ENCODE peak calls at places on chromosomes 3 and 15, in eight cellular contexts. One of them, this sample, is unnamed.

GRCh38 chr15:73571346-73571745 is 61.8 kb downstream of the NPTN start:
- DNase-seq in ovary: no peak
- DNase-seq in stomach: no peak
- DNase-seq in heart left ventricle: no peak
- DNase-seq in IMR-90: no peak
- DNase-seq in K562: no peak
- DNase-seq in prostate gland: no peak
- DNase-seq in A549: no peak
- DNase-seq in this sample: no peak

GRCh38 chr3:189342811-189343210 is 171.0 kb downstream of the TPRG1 start:
- DNase-seq in ovary: no peak
- DNase-seq in stomach: no peak
- DNase-seq in heart left ventricle: no peak
- DNase-seq in IMR-90: no peak
- DNase-seq in K562: no peak
- DNase-seq in prostate gland: no peak
- DNase-seq in A549: no peak
- DNase-seq in this sample: no peak

GRCh38 chr15:39403674-39404117 is 177.2 kb upstream of the THBS1 start:
- DNase-seq in ovary: no peak
- DNase-seq in stomach: no peak
- DNase-seq in heart left ventricle: no peak
- DNase-seq in IMR-90: peak
- DNase-seq in K562: no peak
- DNase-seq in prostate gland: no peak
- DNase-seq in A549: no peak
- DNase-seq in this sample: no peak

GRCh38 chr3:99659032-99659431 is 20.6 kb downstream of the COL8A1 start:
- DNase-seq in ovary: no peak
- DNase-seq in stomach: no peak
- DNase-seq in heart left ventricle: no peak
- DNase-seq in IMR-90: peak
- DNase-seq in K562: no peak
- DNase-seq in prostate gland: no peak
- DNase-seq in A549: no peak
- DNase-seq in this sample: no peak

GRCh38 chr15:68416158-68416535 is 15.8 kb downstream of the ITGA11 start:
- DNase-seq in ovary: no peak
- DNase-seq in stomach: no peak
- DNase-seq in heart left ventricle: no peak
- DNase-seq in IMR-90: no peak
- DNase-seq in K562: no peak
- DNase-seq in prostate gland: no peak
- DNase-seq in A549: no peak
- DNase-seq in this sample: no peak

GRCh38 chr3:104519068-104519467 is 847.6 kb upstream of the ALCAM start:
- DNase-seq in ovary: no peak
- DNase-seq in stomach: no peak
- DNase-seq in heart left ventricle: no peak
- DNase-seq in IMR-90: no peak
- DNase-seq in K562: no peak
- DNase-seq in prostate gland: no peak
- DNase-seq in A549: no peak
- DNase-seq in this sample: no peak

GRCh38 chr3:120652281-120652680 is 29.8 kb downstream of the HGD start:
- DNase-seq in ovary: no peak
- DNase-seq in stomach: no peak
- DNase-seq in heart left ventricle: no peak
- DNase-seq in IMR-90: no peak
- DNase-seq in K562: no peak
- DNase-seq in prostate gland: no peak
- DNase-seq in A549: no peak
- DNase-seq in this sample: no peak

GRCh38 chr3:87798567-87798947 is 260.2 kb downstream of the CGGBP1 start:
- DNase-seq in ovary: no peak
- DNase-seq in stomach: no peak
- DNase-seq in heart left ventricle: no peak
- DNase-seq in IMR-90: no peak
- DNase-seq in K562: peak
- DNase-seq in prostate gland: no peak
- DNase-seq in A549: no peak
- DNase-seq in this sample: no peak

GRCh38 chr15:74783072-74783807 is 1.4 kb downstream of the CSK start:
- DNase-seq in ovary: no peak
- DNase-seq in stomach: no peak
- DNase-seq in heart left ventricle: peak
- DNase-seq in IMR-90: peak
- DNase-seq in K562: peak
- DNase-seq in prostate gland: no peak
- DNase-seq in A549: no peak
- DNase-seq in this sample: no peak

GRCh38 chr3:54146383-54147239 is 24.3 kb downstream of the CACNA2D3 start:
- DNase-seq in ovary: peak
- DNase-seq in stomach: peak
- DNase-seq in heart left ventricle: peak
- DNase-seq in IMR-90: no peak
- DNase-seq in K562: peak
- DNase-seq in prostate gland: peak
- DNase-seq in A549: peak
- DNase-seq in this sample: peak

GRCh38 chr3:197117107-197117506 is 87.5 kb upstream of the MELTF start:
- DNase-seq in ovary: no peak
- DNase-seq in stomach: no peak
- DNase-seq in heart left ventricle: no peak
- DNase-seq in IMR-90: peak
- DNase-seq in K562: no peak
- DNase-seq in prostate gland: no peak
- DNase-seq in A549: no peak
- DNase-seq in this sample: no peak

GRCh38 chr15:88036154-88036839 is 220.2 kb downstream of the NTRK3 start:
- DNase-seq in ovary: no peak
- DNase-seq in stomach: no peak
- DNase-seq in heart left ventricle: no peak
- DNase-seq in IMR-90: no peak
- DNase-seq in K562: no peak
- DNase-seq in prostate gland: no peak
- DNase-seq in A549: no peak
- DNase-seq in this sample: no peak

GRCh38 chr3:120682095-120682681 is at the start of gene HGD:
- DNase-seq in ovary: no peak
- DNase-seq in stomach: peak
- DNase-seq in heart left ventricle: no peak
- DNase-seq in IMR-90: peak
- DNase-seq in K562: no peak
- DNase-seq in prostate gland: peak
- DNase-seq in A549: peak
- DNase-seq in this sample: no peak

GRCh38 chr15:28930476-28931291 is 44.9 kb downstream of the APBA2 start:
- DNase-seq in ovary: no peak
- DNase-seq in stomach: no peak
- DNase-seq in heart left ventricle: no peak
- DNase-seq in IMR-90: no peak
- DNase-seq in K562: no peak
- DNase-seq in prostate gland: no peak
- DNase-seq in A549: no peak
- DNase-seq in this sample: no peak

GRCh38 chr3:181916018-181916417 is 204.3 kb downstream of the SOX2 start:
- DNase-seq in ovary: no peak
- DNase-seq in stomach: no peak
- DNase-seq in heart left ventricle: no peak
- DNase-seq in IMR-90: no peak
- DNase-seq in K562: no peak
- DNase-seq in prostate gland: no peak
- DNase-seq in A549: no peak
- DNase-seq in this sample: no peak

GRCh38 chr3:14491396-14492190 is 48.5 kb downstream of the GRIP2 start:
- DNase-seq in ovary: peak
- DNase-seq in stomach: no peak
- DNase-seq in heart left ventricle: no peak
- DNase-seq in IMR-90: no peak
- DNase-seq in K562: no peak
- DNase-seq in prostate gland: no peak
- DNase-seq in A549: no peak
- DNase-seq in this sample: no peak

GRCh38 chr3:23490459-23490858 is 287.3 kb downstream of the UBE2E2 start:
- DNase-seq in ovary: no peak
- DNase-seq in stomach: no peak
- DNase-seq in heart left ventricle: no peak
- DNase-seq in IMR-90: peak
- DNase-seq in K562: no peak
- DNase-seq in prostate gland: no peak
- DNase-seq in A549: no peak
- DNase-seq in this sample: peak

GRCh38 chr3:113329757-113330156 is 111.5 kb downstream of the CFAP44 start:
- DNase-seq in ovary: no peak
- DNase-seq in stomach: no peak
- DNase-seq in heart left ventricle: no peak
- DNase-seq in IMR-90: peak
- DNase-seq in K562: no peak
- DNase-seq in prostate gland: no peak
- DNase-seq in A549: no peak
- DNase-seq in this sample: no peak

DNA sequence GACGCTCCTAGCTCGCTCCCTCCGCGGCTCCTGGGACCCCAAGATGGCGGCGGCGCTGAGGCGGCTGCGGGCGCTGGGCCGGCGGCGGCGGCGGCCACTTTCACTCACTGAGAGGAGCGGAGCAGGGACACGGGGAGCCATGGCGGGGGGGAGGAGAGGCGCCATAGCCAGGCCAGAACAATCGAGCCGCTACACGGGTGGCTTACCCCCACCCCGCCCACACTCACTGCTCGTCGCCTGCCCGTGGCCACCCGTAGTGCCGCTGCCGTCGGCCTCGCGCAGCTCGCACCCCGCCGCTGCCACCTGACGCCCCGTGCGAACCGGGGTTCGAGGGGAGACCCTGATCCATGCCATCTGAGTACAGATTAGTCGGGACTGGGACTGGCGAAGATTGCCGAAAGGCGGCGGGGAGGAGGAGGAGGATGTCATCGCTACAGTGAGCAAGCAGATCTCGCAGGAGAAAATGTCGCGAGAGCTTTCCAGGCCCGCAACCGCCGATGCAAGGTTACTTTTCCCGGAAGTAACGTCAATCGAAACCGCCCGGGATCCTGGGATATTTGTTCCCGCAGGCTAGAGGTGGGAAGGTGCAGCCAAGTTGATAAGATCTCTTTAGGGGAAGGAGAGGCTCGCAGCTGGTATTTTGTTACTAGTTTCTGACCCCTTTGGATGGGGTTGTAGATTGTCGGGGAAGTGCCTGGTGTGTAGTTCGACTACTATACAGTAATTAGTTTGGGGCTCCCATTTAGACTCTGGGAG is at the start of gene INO80:
- DNase-seq in ovary: peak
- DNase-seq in stomach: peak
- DNase-seq in heart left ventricle: peak
- DNase-seq in IMR-90: peak
- DNase-seq in K562: peak
- DNase-seq in prostate gland: peak
- DNase-seq in A549: peak
- DNase-seq in this sample: peak
- TF ChIP-seq POLR2A in ovary: peak
- TF ChIP-seq POLR2A in stomach: no peak
- TF ChIP-seq POLR2A in heart left ventricle: no peak
- TF ChIP-seq POLR2A in IMR-90: peak
- TF ChIP-seq POLR2A in K562: peak
- TF ChIP-seq POLR2A in prostate gland: peak
- TF ChIP-seq POLR2A in A549: peak
- TF ChIP-seq POLR2A in this sample: peak

GRCh38 chr3:31532587-31533168 is at the start of gene STT3B:
- DNase-seq in ovary: no peak
- DNase-seq in stomach: peak
- DNase-seq in heart left ventricle: peak
- DNase-seq in IMR-90: peak
- DNase-seq in K562: peak
- DNase-seq in prostate gland: peak
- DNase-seq in A549: peak
- DNase-seq in this sample: peak

GRCh38 chr3:31530039-31530983 is 2.4 kb upstream of the STT3B start:
- DNase-seq in ovary: no peak
- DNase-seq in stomach: no peak
- DNase-seq in heart left ventricle: no peak
- DNase-seq in IMR-90: no peak
- DNase-seq in K562: no peak
- DNase-seq in prostate gland: no peak
- DNase-seq in A549: no peak
- DNase-seq in this sample: no peak

GRCh38 chr3:31533169-31533870 is 595 bp downstream of the STT3B start:
- DNase-seq in ovary: peak
- DNase-seq in stomach: peak
- DNase-seq in heart left ventricle: peak
- DNase-seq in IMR-90: peak
- DNase-seq in K562: peak
- DNase-seq in prostate gland: peak
- DNase-seq in A549: peak
- DNase-seq in this sample: no peak

GRCh38 chr3:31531465-31531991 is 1.2 kb upstream of the STT3B start:
- DNase-seq in ovary: no peak
- DNase-seq in stomach: no peak
- DNase-seq in heart left ventricle: no peak
- DNase-seq in IMR-90: peak
- DNase-seq in K562: no peak
- DNase-seq in prostate gland: no peak
- DNase-seq in A549: no peak
- DNase-seq in this sample: no peak

GRCh38 chr3:31531992-31532586 is 636 bp upstream of the STT3B start:
- DNase-seq in ovary: peak
- DNase-seq in stomach: peak
- DNase-seq in heart left ventricle: peak
- DNase-seq in IMR-90: peak
- DNase-seq in K562: peak
- DNase-seq in prostate gland: peak
- DNase-seq in A549: peak
- DNase-seq in this sample: peak
- TF ChIP-seq POLR2A in ovary: peak
- TF ChIP-seq POLR2A in stomach: no peak
- TF ChIP-seq POLR2A in heart left ventricle: peak
- TF ChIP-seq POLR2A in IMR-90: peak
- TF ChIP-seq POLR2A in K562: peak
- TF ChIP-seq POLR2A in prostate gland: no peak
- TF ChIP-seq POLR2A in A549: peak
- TF ChIP-seq POLR2A in this sample: peak

GRCh38 chr3:196047391-196048030 is 34.4 kb downstream of the TFRC start:
- DNase-seq in ovary: no peak
- DNase-seq in stomach: no peak
- DNase-seq in heart left ventricle: no peak
- DNase-seq in IMR-90: no peak
- DNase-seq in K562: peak
- DNase-seq in prostate gland: no peak
- DNase-seq in A549: no peak
- DNase-seq in this sample: no peak
- TF ChIP-seq POLR2A in ovary: no peak
- TF ChIP-seq POLR2A in stomach: no peak
- TF ChIP-seq POLR2A in heart left ventricle: no peak
- TF ChIP-seq POLR2A in IMR-90: no peak
- TF ChIP-seq POLR2A in K562: peak
- TF ChIP-seq POLR2A in prostate gland: no peak
- TF ChIP-seq POLR2A in A549: no peak
- TF ChIP-seq POLR2A in this sample: no peak

GRCh38 chr3:44628716-44629115 is 3.9 kb downstream of the ZNF197 start:
- DNase-seq in ovary: no peak
- DNase-seq in stomach: no peak
- DNase-seq in heart left ventricle: no peak
- DNase-seq in IMR-90: no peak
- DNase-seq in K562: no peak
- DNase-seq in prostate gland: no peak
- DNase-seq in A549: no peak
- DNase-seq in this sample: no peak

GRCh38 chr3:44624696-44625528 is at the start of gene ZNF197:
- DNase-seq in ovary: peak
- DNase-seq in stomach: peak
- DNase-seq in heart left ventricle: peak
- DNase-seq in IMR-90: peak
- DNase-seq in K562: peak
- DNase-seq in prostate gland: peak
- DNase-seq in A549: peak
- DNase-seq in this sample: peak
- TF ChIP-seq POLR2A in ovary: no peak
- TF ChIP-seq POLR2A in stomach: no peak
- TF ChIP-seq POLR2A in heart left ventricle: no peak
- TF ChIP-seq POLR2A in IMR-90: peak
- TF ChIP-seq POLR2A in K562: peak
- TF ChIP-seq POLR2A in prostate gland: no peak
- TF ChIP-seq POLR2A in A549: peak
- TF ChIP-seq POLR2A in this sample: peak

This sample was measured in H54.